ENCODE peak calls at places on chromosomes 6 and 20, in nine cellular contexts. Z is psoas muscle, X is GM03348, T is stomach, S is GM23338, C is heart left ventricle, Q is thoracic aorta, Y is iris pigment epithelial cell, R is EL. H is an unnamed sample.

GRCh38 chr6:43938178-43939101 is 168.4 kb downstream of the VEGFA start:
- DNase-seq in S (no peak), C (no peak), T (no peak), Z (no peak), R (no peak), Y (no peak), Q (no peak), X (no peak), H (no peak)

GRCh38 chr6:12032783-12033573 is 20.9 kb downstream of the HIVEP1 start:
- DNase-seq in Y (peak), Q (no peak), S (no peak), R (no peak), X (no peak), C (no peak), Z (no peak), T (no peak), H (no peak)

GRCh38 chr6:125957845-125958244 is 1.3 kb downstream of the HINT3 start:
- DNase-seq in C (no peak), Y (peak), R (peak), S (peak), Z (no peak), T (no peak), X (peak), Q (no peak), H (no peak)

GRCh38 chr6:32954983-32955802 is 2.3 kb upstream of the HLA-DMA start:
- DNase-seq in R (no peak), S (peak), X (no peak), C (no peak), Z (no peak), Q (no peak), Y (peak), T (peak), H (no peak)

GRCh38 chr20:17610566-17611289 is 40.9 kb downstream of the DSTN start:
- DNase-seq in Y (no peak), S (peak), Q (no peak), X (peak), T (peak), C (peak), R (no peak), Z (peak), H (peak)

GRCh38 chr20:35551485-35551884 is 9.6 kb downstream of the ERGIC3 start:
- DNase-seq in Z (peak), Y (no peak), C (no peak), S (no peak), T (no peak), X (no peak), Q (no peak), R (no peak), H (no peak)

GRCh38 chr6:89895273-89895874 is 1.1 kb downstream of the GJA10 start:
- DNase-seq in Z (no peak), T (no peak), Y (peak), X (peak), C (no peak), R (peak), S (peak), Q (no peak), H (no peak)

GRCh38 chr20:8663424-8663823 is 405.5 kb upstream of the PLCB4 start:
- DNase-seq in S (no peak), R (no peak), Q (no peak), Z (no peak), Y (no peak), C (no peak), X (no peak), T (no peak), H (no peak)

GRCh38 chr6:11364971-11365397 is 132.5 kb upstream of the NEDD9 start:
- DNase-seq in Z (no peak), S (no peak), Q (no peak), R (no peak), X (no peak), C (no peak), Y (peak), T (no peak), H (peak)

GRCh38 chr20:44850272-44850671 is 35.2 kb upstream of the YWHAB start:
- DNase-seq in Y (no peak), Q (no peak), R (no peak), Z (no peak), C (no peak), X (no peak), S (no peak), T (no peak), H (no peak)

GRCh38 chr6:140979642-140980091 is 1153.1 kb upstream of the GJE1 start:
- DNase-seq in R (peak), T (no peak), X (peak), C (no peak), S (no peak), Z (no peak), Y (peak), Q (peak), H (peak)

GRCh38 chr6:16007146-16007545 is 121.7 kb upstream of the MYLIP start:
- DNase-seq in C (no peak), R (no peak), Z (no peak), S (no peak), Y (no peak), X (no peak), Q (no peak), T (no peak), H (no peak)

GRCh38 chr6:8558953-8559352 is 123.6 kb upstream of the SLC35B3 start:
- DNase-seq in S (no peak), C (no peak), R (no peak), Q (no peak), Z (no peak), Y (no peak), T (no peak), X (no peak), H (no peak)

GRCh38 chr6:155388546-155388945 is 67.1 kb downstream of the NOX3 start:
- DNase-seq in C (no peak), Z (no peak), R (no peak), Q (no peak), T (no peak), S (no peak), Y (peak), X (no peak), H (no peak)

GRCh38 chr20:59920944-59921343 is 12.5 kb downstream of the SYCP2 start:
- DNase-seq in S (no peak), Q (no peak), X (no peak), R (peak), Z (no peak), Y (no peak), T (no peak), C (no peak), H (no peak)

GRCh38 chr6:44297063-44298038 is 15.8 kb downstream of the AARS2 start:
- DNase-seq in Z (peak), T (peak), S (peak), Y (peak), R (peak), X (peak), Q (no peak), C (no peak), H (no peak)

GRCh38 chr6:42764883-42765653 is 16.8 kb upstream of the BICRAL start:
- DNase-seq in R (no peak), X (no peak), C (no peak), Q (no peak), Y (no peak), S (no peak), T (no peak), Z (no peak), H (no peak)